ENCODE peak calls at places on chromosomes 6 and 20, in eight cellular contexts. M is BJ; Q is NB4; D is stomach; X is fibroblast of the aortic adventitia; T is suprapubic skin; F is CD8-positive, alpha-beta T cell; J is BE2C. N is an unnamed sample.

GRCh38 chr6:159608961-159609673 is 83.9 kb downstream of the SOD2 start:
- DNase-seq in M (no peak), Q (peak; percentile 61), D (no peak), X (peak; percentile 52), T (no peak), F (no peak), J (peak; percentile 21), N (peak; percentile 7)

GRCh38 chr6:110944681-110945151 is 13.8 kb upstream of the GTF3C6 start:
- DNase-seq in M (peak; percentile 74), Q (peak; percentile 82), D (no peak), X (peak; percentile 74), T (no peak), F (no peak), J (no peak), N (peak; percentile 87)

GRCh38 chr20:24753136-24753535 is 195.9 kb upstream of the CST7 start:
- DNase-seq in M (no peak), Q (no peak), D (peak; percentile 11), X (no peak), T (no peak), F (no peak), J (no peak), N (no peak)

GRCh38 chr20:408843-409696 is 971 bp downstream of the RBCK1 start:
- DNase-seq in M (no peak), Q (peak; percentile 50), D (no peak), X (no peak), T (no peak), F (peak; percentile 33), J (no peak), N (no peak)

GRCh38 chr6:163120223-163120622 is 294.3 kb upstream of the QKI start:
- DNase-seq in M (no peak), Q (no peak), D (no peak), X (no peak), T (no peak), F (no peak), J (no peak), N (no peak)

GRCh38 chr6:151317206-151317994 is 74.0 kb downstream of the ZBTB2 start:
- DNase-seq in M (no peak), Q (no peak), D (no peak), X (peak; percentile 75), T (no peak), F (no peak), J (no peak), N (no peak)

GRCh38 chr20:44582321-44583025 is at the start of gene PKIG:
- DNase-seq in M (peak; percentile 55), Q (peak; percentile 60), D (no peak), X (peak; percentile 83), T (no peak), F (no peak), J (no peak), N (no peak)

GRCh38 chr6:119566546-119567263 is 217.1 kb upstream of the MAN1A1 start:
- DNase-seq in M (no peak), Q (no peak), D (no peak), X (no peak), T (no peak), F (no peak), J (peak; percentile 85), N (no peak)

GRCh38 chr20:19110285-19110684 is 102.2 kb upstream of the SLC24A3 start:
- DNase-seq in M (no peak), Q (no peak), D (no peak), X (no peak), T (no peak), F (no peak), J (no peak), N (no peak)

GRCh38 chr20:50373674-50374286 is 136.4 kb upstream of the PTPN1 start:
- DNase-seq in M (no peak), Q (no peak), D (no peak), X (no peak), T (no peak), F (no peak), J (no peak), N (no peak)

GRCh38 chr20:60948230-60948629 is 303.8 kb upstream of the CDH4 start:
- DNase-seq in M (no peak), Q (no peak), D (no peak), X (no peak), T (no peak), F (no peak), J (no peak), N (no peak)

GRCh38 chr6:7150381-7151064 is 42.8 kb downstream of the RREB1 start:
- DNase-seq in M (no peak), Q (peak; percentile 83), D (no peak), X (no peak), T (no peak), F (no peak), J (no peak), N (no peak)

GRCh38 chr20:46970937-46971630 is 76.4 kb downstream of the EYA2 start:
- DNase-seq in M (no peak), Q (peak; percentile 33), D (no peak), X (peak; percentile 91), T (no peak), F (no peak), J (peak; percentile 35), N (no peak)

GRCh38 chr6:39189915-39190544 is 39.2 kb downstream of the KCNK5 start:
- DNase-seq in M (no peak), Q (peak; percentile 55), D (peak; percentile 72), X (peak; percentile 16), T (no peak), F (no peak), J (peak; percentile 46), N (no peak)

GRCh38 chr6:52389626-52390360 is 27.8 kb downstream of the PAQR8 start:
- DNase-seq in M (no peak), Q (peak; percentile 40), D (peak; percentile 89), X (peak; percentile 52), T (peak; percentile 66), F (peak; percentile 73), J (peak; percentile 83), N (peak; percentile 76)

GRCh38 chr6:16205377-16206144 is 32.8 kb upstream of the GMPR start:
- DNase-seq in M (peak; percentile 97), Q (peak; percentile 88), D (no peak), X (peak; percentile 56), T (no peak), F (no peak), J (peak; percentile 66), N (peak; percentile 79)

GRCh38 chr6:134517863-134518262 is 200.0 kb upstream of the SGK1 start:
- DNase-seq in M (no peak), Q (peak; percentile 76), D (no peak), X (no peak), T (no peak), F (no peak), J (peak; percentile 42), N (no peak)

GRCh38 chr6:10676403-10676802 is 18.0 kb downstream of the C6orf52 start:
- DNase-seq in M (no peak), Q (no peak), D (no peak), X (no peak), T (no peak), F (no peak), J (peak; percentile 42), N (no peak)

GRCh38 chr20:59785986-59786753 is 147.3 kb downstream of the SYCP2 start:
- DNase-seq in M (no peak), Q (peak; percentile 23), D (peak; percentile 16), X (no peak), T (peak; percentile 42), F (no peak), J (no peak), N (no peak)

DNA sequence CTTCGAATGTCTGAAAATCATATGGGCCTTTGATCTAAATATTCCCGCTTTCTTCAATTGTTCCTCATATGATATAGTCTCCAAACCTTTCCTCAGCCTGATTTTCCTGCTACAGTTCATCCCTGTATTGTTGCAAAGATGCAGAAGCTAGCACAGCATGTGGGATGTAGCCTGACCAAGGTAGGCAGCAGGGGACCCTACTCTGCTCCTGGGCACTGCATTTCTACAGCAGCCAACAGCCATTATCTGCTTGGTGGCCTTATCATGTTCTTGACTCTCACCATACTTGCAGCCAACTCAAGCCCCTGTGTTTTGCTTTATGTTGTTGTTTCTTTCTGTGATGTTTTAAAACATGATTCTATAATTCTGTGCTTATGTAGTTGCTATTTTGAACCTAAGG is 14.8 kb upstream of the TXLNB start:
- DNase-seq in M (no peak), Q (no peak), D (no peak), X (no peak), T (no peak), F (no peak), J (no peak), N (no peak)
- TF ChIP-seq CTCF in M (no peak), Q (no peak), D (no peak), X (no peak), T (no peak), F (no peak), J (no peak), N (no peak)

GRCh38 chr6:13013681-13014550 is 297.3 kb downstream of the PHACTR1 start:
- DNase-seq in M (no peak), Q (no peak), D (no peak), X (peak; percentile 4), T (no peak), F (no peak), J (no peak), N (no peak)
- H3K4me3 ChIP-seq in M (peak overlapping the region; percentile 42), Q (peak overlapping the region; percentile 19), D (peak overlapping the region; percentile 53), X (peak overlapping the region; percentile 55), T (peak overlapping the region; percentile 59), F (no peak overlapping the region), J (no peak overlapping the region), N (no peak overlapping the region)

DNA sequence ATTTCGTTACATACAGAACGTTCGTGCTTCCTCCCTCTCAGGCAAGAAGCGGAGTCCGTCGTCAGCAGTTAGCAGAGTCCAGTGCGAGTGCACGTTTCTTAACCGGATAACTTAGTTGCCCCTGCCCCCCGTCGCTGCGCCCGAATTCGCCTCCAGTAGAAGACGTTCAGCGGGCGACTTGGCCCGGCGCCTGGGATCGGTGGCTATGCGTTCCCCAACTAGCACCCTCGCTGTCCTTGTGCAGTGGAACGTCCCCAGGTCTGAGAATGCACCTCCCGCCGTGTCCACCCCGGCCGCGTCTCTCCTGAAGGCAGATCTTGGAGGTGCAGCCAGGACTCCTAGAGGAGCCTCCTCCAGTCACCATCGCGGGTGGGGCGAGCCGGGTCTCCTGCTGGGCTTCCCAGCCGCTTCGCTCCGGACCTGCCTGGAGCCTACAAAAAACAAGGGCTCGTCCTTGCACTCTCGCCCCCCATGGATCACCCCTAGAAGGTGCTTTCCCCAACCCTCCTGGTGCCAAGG is 890 bp upstream of the PCSK2 start:
- DNase-seq in M (no peak), Q (no peak), D (no peak), X (no peak), T (peak; percentile 57), F (no peak), J (peak; percentile 16), N (no peak)
- TF ChIP-seq CTCF in M (no peak), Q (no peak), D (no peak), X (no peak), T (no peak), F (no peak), J (no peak), N (no peak)

GRCh38 chr6:17281497-17282481 is 628 bp downstream of the RBM24 start:
- DNase-seq in M (no peak), Q (no peak), D (no peak), X (peak; percentile 15), T (peak; percentile 69), F (no peak), J (no peak), N (no peak)

GRCh38 chr6:17280138-17280537 is 1.0 kb upstream of the RBM24 start:
- DNase-seq in M (no peak), Q (no peak), D (no peak), X (no peak), T (no peak), F (no peak), J (no peak), N (no peak)

GRCh38 chr6:17280552-17281090 is 540 bp upstream of the RBM24 start:
- DNase-seq in M (no peak), Q (no peak), D (peak; percentile 30), X (no peak), T (peak; percentile 61), F (peak; percentile 16), J (peak; percentile 9), N (no peak)

GRCh38 chr6:17281100-17281496 is at the start of gene RBM24:
- DNase-seq in M (no peak), Q (no peak), D (peak; percentile 61), X (peak; percentile 49), T (peak; percentile 65), F (peak; percentile 16), J (peak; percentile 18), N (no peak)

GRCh38 chr6:17283074-17283473 is 1.9 kb downstream of the RBM24 start:
- DNase-seq in M (no peak), Q (no peak), D (no peak), X (no peak), T (no peak), F (no peak), J (no peak), N (no peak)
- H3K4me3 ChIP-seq in M (peak overlapping the region; percentile 84), Q (no peak overlapping the region), D (peak overlapping the region; percentile 77), X (no peak overlapping the region), T (peak overlapping the region; percentile 83), F (no peak overlapping the region), J (no peak overlapping the region), N (no peak overlapping the region)